ENCODE peak calls at places on chromosomes 7 and 10, in six cellular contexts. F, G, S, Q, W and V are unnamed samples.

GRCh38 chr10:11489591-11489990 is 121.9 kb downstream of the USP6NL start:
- DNase-seq in Q (no peak), F (no peak), S (no peak), W (no peak), G (no peak), V (no peak)

GRCh38 chr7:102814025-102814471 is 65.2 kb downstream of the FAM185A start:
- DNase-seq in G (no peak), W (no peak), S (no peak), Q (no peak), F (no peak), V (no peak)

GRCh38 chr7:55439627-55440026 is 74.5 kb downstream of the LANCL2 start:
- DNase-seq in G (no peak), F (no peak), S (no peak), Q (no peak), W (no peak), V (no peak)

GRCh38 chr10:27072436-27073114 is 27.7 kb downstream of the ANKRD26 start:
- DNase-seq in F (no peak), S (no peak), G (no peak), W (no peak), Q (peak), V (no peak)

GRCh38 chr7:127821146-127821545 is 169.2 kb downstream of the SND1 start:
- DNase-seq in S (no peak), F (no peak), Q (no peak), G (no peak), W (no peak), V (peak)

GRCh38 chr10:24513155-24513554 is 210.5 kb downstream of the ARHGAP21 start:
- DNase-seq in G (no peak), F (no peak), W (no peak), S (no peak), Q (peak), V (no peak)

GRCh38 chr7:156015237-156016020 is 203.2 kb upstream of the SHH start:
- DNase-seq in W (no peak), S (no peak), Q (no peak), G (no peak), F (no peak), V (no peak)

GRCh38 chr7:22675917-22676343 is 51.1 kb upstream of the IL6 start:
- DNase-seq in G (no peak), Q (no peak), F (no peak), S (no peak), W (no peak), V (no peak)

GRCh38 chr7:94378396-94378795 is 16.3 kb upstream of the COL1A2 start:
- DNase-seq in G (no peak), W (no peak), F (no peak), Q (no peak), S (no peak), V (no peak)

GRCh38 chr10:63520463-63521388 is 475 bp upstream of the REEP3 start:
- DNase-seq in F (no peak), G (peak), Q (peak), W (peak), S (peak), V (peak)

GRCh38 chr7:20176552-20177242 is 40.5 kb downstream of the MACC1 start:
- DNase-seq in S (no peak), W (no peak), G (no peak), Q (no peak), F (no peak), V (no peak)

GRCh38 chr10:130127612-130128607 is 8.3 kb upstream of the GLRX3 start:
- DNase-seq in S (peak), G (no peak), F (no peak), W (peak), Q (peak), V (peak)

GRCh38 chr10:72116372-72116771 is 28.0 kb upstream of the SPOCK2 start:
- DNase-seq in W (no peak), G (no peak), S (no peak), Q (no peak), F (no peak), V (no peak)

GRCh38 chr7:19455508-19456132 is 253.2 kb downstream of the POLR1F start:
- DNase-seq in G (no peak), Q (no peak), W (no peak), S (no peak), F (no peak), V (peak)

GRCh38 chr10:3542185-3542611 is 242.8 kb downstream of the KLF6 start:
- DNase-seq in G (no peak), Q (no peak), W (no peak), F (no peak), S (no peak), V (no peak)

GRCh38 chr10:125174360-125174759 is 14.0 kb upstream of the CTBP2 start:
- DNase-seq in W (no peak), F (no peak), G (no peak), S (no peak), Q (no peak), V (no peak)

GRCh38 chr7:156125841-156126730 is 313.8 kb upstream of the SHH start:
- DNase-seq in Q (no peak), G (no peak), W (no peak), F (no peak), S (no peak), V (no peak)

GRCh38 chr7:94160719-94161435 is 156.7 kb upstream of the BET1 start:
- DNase-seq in G (no peak), W (no peak), F (no peak), Q (no peak), S (no peak), V (no peak)

GRCh38 chr10:32266979-32267378 is 80.0 kb downstream of the EPC1 start:
- DNase-seq in W (no peak), S (no peak), Q (peak), G (no peak), F (no peak), V (no peak)

GRCh38 chr10:19638173-19638872 is 177.9 kb upstream of the PLXDC2 start:
- DNase-seq in S (no peak), W (no peak), Q (no peak), F (no peak), G (peak), V (no peak)

GRCh38 chr10:803041-803741 is 113.7 kb upstream of the DIP2C start:
- DNase-seq in F (no peak), G (no peak), W (no peak), S (no peak), Q (no peak), V (no peak)

GRCh38 chr7:126569402-126569801 is 683.3 kb downstream of the GRM8 start:
- DNase-seq in S (no peak), G (no peak), Q (no peak), F (no peak), W (no peak), V (peak)

GRCh38 chr7:24025094-24025493 is 258.9 kb upstream of the NPY start:
- DNase-seq in G (no peak), Q (peak), S (no peak), W (no peak), F (no peak), V (peak)

GRCh38 chr10:23081156-23081833 is 14.1 kb upstream of the MSRB2 start:
- DNase-seq in G (no peak), F (no peak), W (no peak), S (no peak), Q (no peak), V (no peak)

GRCh38 chr10:43606323-43607198 is at the start of gene ZNF485:
- DNase-seq in W (peak), S (peak), G (peak), Q (peak), F (peak), V (peak)

GRCh38 chr7:157514746-157515145 is 177.9 kb downstream of the DNAJB6 start:
- DNase-seq in W (no peak), G (no peak), Q (no peak), F (peak), S (no peak), V (no peak)